ENCODE peak calls at places on chromosomes 6 and 20, in five cellular contexts. K, Q, O, D and C are unnamed samples.
A peak's percentile ranks its signal among the peaks of the same experiment; 100 is the strongest.

GRCh38 chr6:19723533-19723932 is 113.6 kb upstream of the ID4 start:
- DNase-seq in Q (no peak), D (no peak), O (no peak), K (no peak), C (no peak)

GRCh38 chr20:14331671-14332070 is 5.7 kb downstream of the FLRT3 start:
- DNase-seq in Q (no peak), O (no peak), K (no peak), D (no peak), C (no peak)

GRCh38 chr6:139112561-139112960 is 22.3 kb upstream of the HECA start:
- DNase-seq in D (no peak), Q (no peak), O (no peak), K (no peak), C (no peak)

GRCh38 chr6:37303891-37304503 is 46.1 kb upstream of the TMEM217 start:
- DNase-seq in O (no peak), D (no peak), Q (no peak), K (no peak), C (no peak)

GRCh38 chr6:35055906-35056305 is 85.2 kb downstream of the TCP11 start:
- DNase-seq in Q (no peak), D (peak; percentile 11), K (no peak), O (no peak), C (no peak)

GRCh38 chr6:48957781-48958180 is 505.3 kb downstream of the MMUT start:
- DNase-seq in K (no peak), Q (no peak), D (no peak), O (no peak), C (no peak)

GRCh38 chr20:8424986-8425385 is 292.9 kb downstream of the PLCB1 start:
- DNase-seq in D (no peak), Q (no peak), K (no peak), O (no peak), C (no peak)

GRCh38 chr6:108564178-108564577 is 3.5 kb downstream of the FOXO3 start:
- DNase-seq in D (no peak), Q (no peak), K (no peak), O (no peak), C (no peak)

GRCh38 chr6:21732731-21733130 is 139.2 kb downstream of the SOX4 start:
- DNase-seq in D (no peak), K (no peak), O (no peak), Q (no peak), C (no peak)

GRCh38 chr20:32970973-32971300 is 33.3 kb downstream of the SUN5 start:
- DNase-seq in Q (no peak), D (no peak), K (no peak), O (no peak), C (no peak)

GRCh38 chr6:149360536-149360935 is 39.5 kb upstream of the SUMO4 start:
- DNase-seq in Q (no peak), D (no peak), K (no peak), O (no peak), C (no peak)

DNA sequence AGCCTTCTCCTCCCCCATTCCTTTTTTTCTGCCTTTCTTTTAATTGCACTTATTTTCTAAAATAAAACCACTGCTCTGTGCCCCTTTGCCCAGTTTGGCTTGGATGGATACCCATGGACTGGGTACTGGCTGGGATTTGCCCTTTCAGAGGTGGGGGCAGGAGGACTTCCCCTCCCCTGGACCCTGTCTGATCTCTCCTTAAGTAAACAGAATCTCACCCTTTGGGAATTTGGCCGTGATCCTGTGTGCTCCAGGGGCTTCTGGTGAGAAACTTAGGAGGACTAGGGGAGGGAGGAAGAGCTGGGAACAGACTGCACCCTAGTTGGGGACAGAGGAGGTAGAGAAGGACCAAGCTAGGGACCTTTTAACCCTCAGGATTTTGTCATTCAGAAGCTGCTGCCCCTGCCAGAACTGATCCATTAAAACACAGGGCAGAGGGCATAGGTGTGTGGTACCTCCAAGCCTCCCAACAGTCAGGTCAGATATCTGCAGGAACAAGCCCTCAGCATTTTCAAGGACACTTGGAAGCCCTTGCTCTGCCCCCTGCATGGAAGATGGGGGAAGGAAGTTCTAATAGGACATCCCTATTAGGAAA is 7.3 kb downstream of the FOXP4 start:
- DNase-seq in D (no peak), Q (no peak), K (no peak), O (no peak), C (no peak)
- H3K4me1 ChIP-seq in D (peaks cover 9% of the 10 kb centered on the region), Q (peaks cover 58% of the 10 kb centered on the region), K (peaks cover 71% of the 10 kb centered on the region), O (peaks cover 9% of the 10 kb centered on the region), C (no peaks in the 10 kb centered on the region)

GRCh38 chr6:87393026-87393622 is 14.6 kb upstream of the CFAP206 start:
- DNase-seq in Q (no peak), O (peak; percentile 61), K (peak; percentile 46), D (no peak), C (no peak)

GRCh38 chr6:87396595-87397392 is 11.0 kb upstream of the CFAP206 start:
- DNase-seq in D (no peak), O (no peak), K (no peak), Q (no peak), C (no peak)

GRCh38 chr6:87391334-87391733 is 16.4 kb upstream of the CFAP206 start:
- DNase-seq in Q (no peak), D (no peak), K (peak; percentile 23), O (peak; percentile 17), C (no peak)
- TF ChIP-seq CTCF in Q (no peak), D (no peak), K (no peak), O (no peak), C (no peak)

GRCh38 chr6:154705471-154706113 is 27.6 kb upstream of the SCAF8 start:
- DNase-seq in O (no peak), Q (no peak), D (no peak), K (peak; percentile 21), C (no peak)

GRCh38 chr6:154715449-154715848 is 17.8 kb upstream of the SCAF8 start:
- DNase-seq in Q (no peak), D (no peak), O (no peak), K (no peak), C (no peak)

GRCh38 chr6:154709621-154710020 is 23.6 kb upstream of the SCAF8 start:
- DNase-seq in O (no peak), K (no peak), Q (no peak), D (no peak), C (no peak)

GRCh38 chr6:154706389-154706788 is 26.8 kb upstream of the SCAF8 start:
- DNase-seq in K (no peak), O (no peak), D (no peak), Q (no peak), C (no peak)

DNA sequence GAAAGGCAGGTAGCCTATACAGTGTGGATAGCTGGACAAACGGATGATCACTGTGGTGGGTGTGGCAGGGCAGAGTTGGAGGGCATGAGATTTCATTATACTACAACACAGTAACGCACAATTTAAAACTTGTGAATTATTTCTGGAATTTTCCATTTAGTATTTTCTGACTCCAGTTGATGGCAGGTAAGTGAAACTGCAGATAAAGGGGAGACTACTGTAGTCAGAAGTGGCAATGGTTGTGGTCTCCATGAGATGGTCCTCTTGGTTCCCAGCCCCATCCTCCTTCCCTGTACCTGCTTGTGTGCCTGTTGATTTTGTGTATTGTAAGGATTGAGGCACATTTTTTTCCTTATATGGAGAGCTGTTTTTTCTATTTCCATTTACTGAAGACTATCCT is 22.5 kb upstream of the SCAF8 start:
- DNase-seq in O (no peak), D (no peak), K (no peak), Q (no peak), C (no peak)
- H3K4me1 ChIP-seq in O (no peaks in the 10 kb centered on the region), D (no peaks in the 10 kb centered on the region), K (peaks cover 10% of the 10 kb centered on the region), Q (no peaks in the 10 kb centered on the region), C (no peaks in the 10 kb centered on the region)

DNA sequence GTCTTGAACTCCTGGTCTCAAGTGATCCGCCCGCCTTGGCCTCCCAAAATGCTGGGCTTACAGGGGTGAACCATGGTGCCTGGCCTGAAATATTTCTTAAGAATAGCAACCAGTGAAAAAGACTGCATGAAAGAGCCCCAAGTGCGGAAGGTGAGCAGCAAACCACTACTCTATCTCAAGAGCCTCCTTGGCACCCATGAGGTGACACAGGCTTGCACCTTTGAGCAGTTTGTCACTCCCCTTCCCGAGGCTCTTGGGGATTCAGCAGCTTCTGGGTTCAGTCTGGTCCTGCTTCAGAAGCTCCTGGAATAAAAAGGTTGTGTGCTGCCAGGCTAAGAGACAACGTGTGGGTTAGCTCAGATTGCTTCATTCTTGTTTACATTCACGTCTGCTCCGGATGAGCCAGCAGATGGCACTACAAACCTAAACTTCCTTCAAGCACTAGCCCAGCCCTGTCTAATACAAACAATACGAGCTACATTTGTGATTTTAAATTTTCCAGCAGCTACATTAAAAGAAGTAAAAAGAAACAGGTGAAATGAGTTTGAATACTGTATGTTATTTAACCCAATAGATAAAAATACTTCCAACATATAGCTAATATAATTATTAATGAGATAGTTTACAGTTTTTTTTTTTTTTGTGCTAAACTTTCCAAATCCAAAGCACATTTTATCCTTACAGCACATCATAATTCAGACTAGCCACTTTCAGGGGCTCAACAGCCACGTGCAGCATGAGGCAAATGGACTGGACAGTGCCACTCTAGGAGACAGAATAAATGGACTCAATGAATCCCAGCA is 46.2 kb downstream of the GJA10 start:
- DNase-seq in K (peak; percentile 84), Q (peak; percentile 67), O (peak; percentile 90), D (no peak), C (peak; percentile 67)
- TF ChIP-seq CTCF in K (peak; percentile 57), Q (peak; percentile 41), O (peak; percentile 68), D (peak; percentile 66), C (peak; percentile 84)

GRCh38 chr6:52729594-52729993 is 33.7 kb downstream of the GSTA2 start:
- DNase-seq in Q (no peak), K (peak; percentile 86), D (no peak), O (no peak), C (no peak)

GRCh38 chr6:52728394-52728793 is 34.9 kb downstream of the GSTA2 start:
- DNase-seq in D (no peak), K (no peak), O (peak; percentile 23), Q (peak; percentile 41), C (no peak)

GRCh38 chr6:52733172-52733571 is 30.1 kb downstream of the GSTA2 start:
- DNase-seq in D (peak; percentile 69), K (peak; percentile 45), O (no peak), Q (no peak), C (no peak)

GRCh38 chr6:52734072-52734471 is 29.2 kb downstream of the GSTA2 start:
- DNase-seq in K (peak; percentile 62), Q (peak; percentile 44), O (no peak), D (no peak), C (no peak)

DNA sequence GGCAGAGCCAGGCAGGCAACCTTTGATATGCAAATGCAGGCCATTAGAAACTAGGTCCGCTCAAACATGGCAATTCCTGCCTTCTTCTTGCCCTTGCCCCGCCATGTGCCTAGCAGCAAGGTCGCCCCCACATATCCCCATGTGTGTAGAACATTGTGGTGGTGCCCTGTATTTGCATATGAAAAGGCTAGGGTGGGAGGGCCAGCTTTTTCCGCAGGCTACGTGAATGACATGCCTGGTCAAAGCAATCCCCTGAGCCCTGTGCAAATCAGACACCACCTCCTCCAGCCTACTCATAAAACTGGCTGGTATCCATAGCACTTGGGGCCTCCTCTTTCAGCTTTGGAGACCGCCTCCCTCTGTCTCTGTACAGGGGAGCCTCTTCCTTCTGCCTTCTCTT is 31.6 kb downstream of the GSTA2 start:
- DNase-seq in K (no peak), O (no peak), D (no peak), Q (no peak), C (no peak)
- H3K4me1 ChIP-seq in K (peaks cover 97% of the 10 kb centered on the region), O (peaks cover 5% of the 10 kb centered on the region), D (no peaks in the 10 kb centered on the region), Q (peaks cover 17% of the 10 kb centered on the region), C (no peaks in the 10 kb centered on the region)